ENCODE peak calls at places on chromosomes 2 and 18, in six cellular contexts. M, W, C, K, I and U are unnamed samples.

GRCh38 chr18:62450546-62451395 is 72.1 kb upstream of the ZCCHC2 start:
- DNase-seq in W (peak; percentile 63), I (peak; percentile 63), K (no peak), C (no peak), M (peak; percentile 86), U (peak; percentile 99)

GRCh38 chr2:71952572-71953188 is 195.0 kb downstream of the CYP26B1 start:
- DNase-seq in K (no peak), I (no peak), W (no peak), M (no peak), C (no peak), U (no peak)

GRCh38 chr2:206616141-206616540 is 26.1 kb upstream of the FAM237A start:
- DNase-seq in W (no peak), M (no peak), K (no peak), I (no peak), C (no peak), U (no peak)

GRCh38 chr2:149169653-149170052 is 131.2 kb downstream of the LYPD6B start:
- DNase-seq in W (no peak), K (no peak), I (no peak), C (no peak), M (peak; percentile 83), U (no peak)

GRCh38 chr2:33214436-33214835 is 262.0 kb upstream of the RASGRP3 start:
- DNase-seq in M (no peak), K (no peak), I (no peak), C (no peak), W (no peak), U (peak; percentile 97)

GRCh38 chr2:38415761-38416291 is 38.8 kb upstream of the ATL2 start:
- DNase-seq in W (no peak), C (no peak), I (no peak), M (no peak), K (no peak), U (no peak)

GRCh38 chr18:33116376-33116775 is 324.1 kb downstream of the CCDC178 start:
- DNase-seq in I (no peak), M (no peak), K (no peak), C (no peak), W (no peak), U (peak; percentile 87)

GRCh38 chr2:230443540-230443939 is 27.5 kb downstream of the SP100 start:
- DNase-seq in I (no peak), C (no peak), M (no peak), K (no peak), W (no peak), U (peak; percentile 6)

GRCh38 chr2:157810037-157810436 is 66.1 kb downstream of the ACVR1 start:
- DNase-seq in I (no peak), C (no peak), K (no peak), W (no peak), M (no peak), U (no peak)

GRCh38 chr2:210224660-210225460 is at the start of gene ACADL:
- DNase-seq in I (no peak), C (no peak), K (peak; percentile 76), W (no peak), M (no peak), U (peak; percentile 5)

GRCh38 chr2:23465982-23466381 is 81.0 kb downstream of the KLHL29 start:
- DNase-seq in W (no peak), I (no peak), C (no peak), K (no peak), M (no peak), U (no peak)

GRCh38 chr2:23905155-23905554 is 21.8 kb downstream of the ATAD2B start:
- DNase-seq in K (no peak), I (peak; percentile 17), C (no peak), W (no peak), M (no peak), U (no peak)

GRCh38 chr2:11649093-11649492 is 20.9 kb downstream of the NTSR2 start:
- DNase-seq in M (no peak), I (no peak), W (no peak), C (no peak), K (no peak), U (no peak)

GRCh38 chr18:30748541-30748940 is 294.0 kb downstream of the DSC3 start:
- DNase-seq in I (no peak), K (no peak), C (no peak), M (no peak), W (no peak), U (no peak)

GRCh38 chr2:193428336-193428818 is 1233.6 kb upstream of the TMEFF2 start:
- DNase-seq in I (peak; percentile 100), K (no peak), W (no peak), M (no peak), C (no peak), U (no peak)

GRCh38 chr18:57447154-57447621 is 12.0 kb downstream of the ONECUT2 start:
- DNase-seq in C (no peak), M (no peak), I (no peak), W (no peak), K (peak; percentile 91), U (peak; percentile 40)
- TF ChIP-seq EZH2 in C (no peak), M (no peak), I (no peak), W (no peak), K (no peak), U (no peak)

GRCh38 chr2:235021752-235022151 is 69.9 kb downstream of the SH3BP4 start:
- DNase-seq in K (no peak), C (no peak), M (no peak), W (no peak), I (no peak), U (peak; percentile 57)
- TF ChIP-seq MAX in K (no peak), C (no peak), M (no peak), W (no peak), I (no peak), U (no peak)

DNA sequence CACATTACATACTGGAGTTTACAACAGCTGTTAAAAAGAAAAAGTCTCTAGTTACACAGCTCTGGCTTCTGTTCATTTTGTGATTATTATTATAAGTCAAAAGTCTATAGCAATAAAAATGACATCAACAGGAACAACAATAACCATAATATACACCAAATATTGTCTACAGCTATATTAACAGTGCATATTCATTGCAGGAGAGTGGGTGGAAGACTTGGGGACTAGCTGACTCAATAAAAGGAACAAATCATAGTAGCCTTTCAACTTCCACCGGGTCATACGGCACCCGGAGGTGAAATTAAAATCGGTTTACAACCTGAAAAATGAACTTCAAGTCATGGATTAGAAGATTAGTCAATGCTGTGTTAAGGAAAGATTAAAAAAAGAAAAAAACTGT is 642.1 kb downstream of the SATB2 start:
- DNase-seq in M (no peak), I (no peak), W (no peak), C (no peak), K (no peak), U (no peak)
- TF ChIP-seq POLR2AphosphoS5 in M (no peak), I (no peak), W (no peak), C (no peak), K (no peak), U (no peak)

DNA sequence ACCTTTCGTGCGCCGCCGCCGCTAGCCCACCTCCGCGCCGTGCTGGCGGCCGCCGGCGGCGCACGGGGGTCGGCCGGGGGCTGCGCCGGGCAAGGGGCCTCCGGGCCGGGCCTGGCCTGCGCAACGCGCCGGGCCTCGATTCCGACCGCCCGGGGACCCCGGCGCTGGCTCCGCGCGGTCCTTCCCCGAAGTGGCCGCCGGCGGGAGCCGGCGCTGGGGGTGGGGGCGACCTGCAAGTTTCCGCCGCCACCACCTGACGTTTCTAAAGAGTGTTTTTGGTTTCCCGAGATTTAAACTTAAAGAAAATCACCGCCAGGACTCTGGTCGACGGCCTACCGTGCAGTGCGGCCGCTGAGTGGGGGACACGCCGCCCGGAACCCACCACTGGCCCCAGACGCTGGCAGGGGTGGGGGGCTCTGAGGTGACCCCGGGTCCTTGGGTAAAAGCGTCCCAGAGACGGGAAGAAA is 3.8 kb upstream of the GATA6 start:
- DNase-seq in W (no peak), K (peak; percentile 55), M (no peak), I (no peak), C (no peak), U (no peak)
- TF ChIP-seq EZH2 in W (no peak), K (peak; percentile 57), M (no peak), I (no peak), C (no peak), U (peak; percentile 84)

DNA sequence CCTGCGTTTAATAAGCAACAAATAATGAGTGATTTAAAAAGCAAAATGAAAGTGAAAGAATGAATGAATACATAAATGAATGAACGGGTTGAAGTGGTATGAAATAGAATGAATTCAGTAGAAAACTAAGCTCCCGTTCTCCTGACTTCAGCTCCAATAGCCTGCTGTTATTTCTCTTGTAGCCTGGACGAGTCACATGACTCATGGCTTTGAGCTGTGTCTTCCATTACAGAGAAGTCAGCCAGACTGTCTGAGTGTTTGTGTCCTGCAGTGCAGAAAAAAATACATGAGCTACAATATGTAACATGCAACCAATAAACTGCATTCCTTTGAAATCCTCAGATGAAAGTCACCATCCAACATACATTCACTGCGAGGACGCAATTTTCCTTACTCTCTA is 21.2 kb downstream of the SCG2 start:
- DNase-seq in C (no peak), I (no peak), K (no peak), W (no peak), M (no peak), U (no peak)
- TF ChIP-seq MAX in C (no peak), I (no peak), K (no peak), W (no peak), M (no peak), U (no peak)

DNA sequence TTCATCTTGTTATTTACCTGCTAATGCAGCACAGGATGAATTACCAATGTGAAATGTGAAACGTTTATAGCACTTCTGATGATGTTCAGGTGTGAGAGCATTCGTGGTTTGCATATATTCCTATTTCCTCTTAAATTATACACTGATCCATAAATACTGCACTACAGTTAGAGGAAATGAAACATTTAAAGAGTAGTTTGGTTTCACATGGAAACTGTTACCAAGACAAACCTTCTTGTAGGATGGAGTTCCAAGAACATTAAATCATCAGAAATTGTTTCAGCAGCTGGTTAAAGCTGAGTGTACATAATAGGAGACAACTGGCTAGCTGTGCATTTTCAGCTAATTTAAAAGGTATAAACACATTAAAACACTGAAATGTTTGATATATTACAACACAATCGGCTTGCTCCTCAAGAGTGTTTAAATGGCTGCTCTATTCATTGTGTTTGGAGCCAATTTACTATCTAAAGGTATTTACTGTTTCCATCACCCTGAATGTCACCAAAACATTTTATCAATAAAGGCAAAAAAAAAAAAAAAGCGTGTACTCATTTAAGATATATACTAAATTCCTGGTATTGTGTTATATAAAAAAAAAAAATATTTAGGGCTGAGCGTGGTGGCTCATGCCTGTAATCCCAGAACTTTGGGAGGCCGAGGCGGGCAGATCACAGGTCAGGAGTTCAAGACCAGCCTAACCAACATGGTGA is 100.6 kb downstream of the DYM start:
- DNase-seq in C (peak; percentile 27), I (no peak), K (no peak), M (no peak), W (no peak), U (no peak)
- TF ChIP-seq POLR2AphosphoS5 in C (no peak), I (no peak), K (no peak), M (no peak), W (no peak), U (no peak)

DNA sequence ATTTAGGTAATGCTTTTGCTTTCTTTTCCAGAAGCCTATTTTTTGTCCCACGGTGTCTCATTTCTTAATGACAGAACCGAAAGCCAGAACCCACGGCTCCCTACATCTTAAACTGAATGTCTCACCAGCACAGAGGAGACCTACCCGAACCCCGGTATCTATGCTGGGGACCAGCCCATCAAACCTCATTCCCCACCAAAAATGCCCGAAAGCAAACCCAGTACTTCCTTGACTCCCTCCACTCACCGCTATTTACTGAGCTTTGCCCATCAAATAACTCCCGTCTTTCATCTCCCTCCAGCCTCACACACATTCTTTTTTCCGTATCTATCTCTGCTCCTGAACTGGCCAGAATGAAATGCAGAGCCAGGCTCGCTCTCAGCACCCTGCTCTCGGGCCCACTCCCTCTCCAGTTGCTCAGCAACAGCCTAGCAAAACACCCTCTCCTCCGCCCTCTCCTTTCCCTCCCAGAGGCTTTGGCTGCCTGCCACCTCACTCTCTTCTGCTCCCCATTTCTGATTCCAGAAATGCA is 4.1 kb downstream of the IGFBP5 start:
- DNase-seq in I (no peak), C (no peak), M (no peak), W (peak; percentile 29), K (no peak), U (no peak)
- TF ChIP-seq EZH2 in I (peak; percentile 11), C (peak; percentile 50), M (no peak), W (no peak), K (no peak), U (no peak)